ENCODE peak calls at places on chromosomes 7 and 10, in four cellular contexts. One of them, this sample, is unnamed.
A peak's percentile ranks its signal among the peaks of the same experiment; 100 is the strongest.

GRCh38 chr10:87547734-87548311 is 43.1 kb downstream of the MINPP1 start:
- DNase-seq in GM12878: no peak
- DNase-seq in A549: no peak
- DNase-seq in endothelial cell of umbilical vein: peak; percentile 24
- DNase-seq in this sample: peak; percentile 30

GRCh38 chr10:113425596-113425995 is 127.3 kb upstream of the HABP2 start:
- DNase-seq in GM12878: no peak
- DNase-seq in A549: no peak
- DNase-seq in endothelial cell of umbilical vein: peak; percentile 62
- DNase-seq in this sample: no peak

GRCh38 chr7:155824195-155824915 is 12.1 kb upstream of the SHH start:
- DNase-seq in GM12878: no peak
- DNase-seq in A549: no peak
- DNase-seq in endothelial cell of umbilical vein: no peak
- DNase-seq in this sample: no peak

GRCh38 chr7:150977382-150978135 is 562 bp downstream of the KCNH2 start:
- DNase-seq in GM12878: no peak
- DNase-seq in A549: no peak
- DNase-seq in endothelial cell of umbilical vein: no peak
- DNase-seq in this sample: no peak

GRCh38 chr7:100689230-100690135 is 4.6 kb downstream of the GIGYF1 start:
- DNase-seq in GM12878: no peak
- DNase-seq in A549: no peak
- DNase-seq in endothelial cell of umbilical vein: no peak
- DNase-seq in this sample: peak; percentile 52

GRCh38 chr10:34116220-34116623 is 698.9 kb downstream of the PARD3 start:
- DNase-seq in GM12878: no peak
- DNase-seq in A549: no peak
- DNase-seq in endothelial cell of umbilical vein: no peak
- DNase-seq in this sample: no peak

GRCh38 chr7:66140924-66141323 is 26.3 kb downstream of the CRCP start:
- DNase-seq in GM12878: no peak
- DNase-seq in A549: no peak
- DNase-seq in endothelial cell of umbilical vein: peak; percentile 64
- DNase-seq in this sample: peak; percentile 56

GRCh38 chr10:121708921-121709625 is 110.8 kb upstream of the FGFR2 start:
- DNase-seq in GM12878: no peak
- DNase-seq in A549: no peak
- DNase-seq in endothelial cell of umbilical vein: no peak
- DNase-seq in this sample: no peak

GRCh38 chr10:127976286-127976685 is 69.4 kb downstream of the PTPRE start:
- DNase-seq in GM12878: no peak
- DNase-seq in A549: no peak
- DNase-seq in endothelial cell of umbilical vein: no peak
- DNase-seq in this sample: peak; percentile 57

GRCh38 chr10:66215005-66215404 is 710.8 kb upstream of the LRRTM3 start:
- DNase-seq in GM12878: no peak
- DNase-seq in A549: peak; percentile 0
- DNase-seq in endothelial cell of umbilical vein: no peak
- DNase-seq in this sample: peak; percentile 4
- TF ChIP-seq MYC in GM12878: no peak
- TF ChIP-seq MYC in A549: no peak
- TF ChIP-seq MYC in endothelial cell of umbilical vein: no peak
- TF ChIP-seq MYC in this sample: no peak

DNA sequence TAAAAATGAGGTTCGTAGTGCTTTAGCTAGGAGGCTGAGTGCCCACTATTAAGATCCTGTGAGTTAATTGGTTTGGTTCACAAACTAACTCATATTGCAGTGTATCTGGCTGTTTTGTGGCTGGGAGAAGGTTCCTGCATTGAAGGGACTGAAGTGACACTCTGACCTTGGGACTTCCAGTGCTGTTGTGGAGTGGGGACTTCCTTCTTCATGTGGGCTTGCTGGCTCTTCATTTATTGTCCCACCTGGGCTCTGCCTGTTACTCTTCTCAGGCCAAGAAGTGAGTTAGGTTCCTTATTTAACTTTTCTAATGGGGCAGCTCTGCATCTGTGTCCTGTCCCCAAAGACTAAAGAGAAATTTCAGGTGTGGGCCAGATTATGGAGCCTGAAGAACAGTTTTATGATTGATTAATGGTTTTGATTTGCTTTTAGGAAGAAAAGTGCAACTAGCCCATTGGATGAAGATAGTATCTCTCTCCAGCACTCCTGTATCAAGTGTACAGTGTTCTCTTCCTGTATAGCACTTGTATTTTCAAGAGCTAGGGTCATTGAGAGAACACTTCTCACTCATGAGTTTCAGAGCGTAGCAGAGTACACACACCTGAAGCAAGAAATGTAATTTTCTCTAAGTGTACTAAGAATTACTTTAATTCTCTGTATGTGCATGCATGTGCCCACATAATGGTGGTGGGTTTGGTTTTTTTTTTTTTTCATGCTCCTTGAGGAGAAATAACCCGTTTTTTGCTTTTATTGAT is 54.8 kb downstream of the AUTS2 start:
- DNase-seq in GM12878: no peak
- DNase-seq in A549: no peak
- DNase-seq in endothelial cell of umbilical vein: no peak
- DNase-seq in this sample: peak; percentile 56
- TF ChIP-seq MYC in GM12878: no peak
- TF ChIP-seq MYC in A549: no peak
- TF ChIP-seq MYC in endothelial cell of umbilical vein: no peak
- TF ChIP-seq MYC in this sample: no peak

GRCh38 chr10:118572286-118573041 is 23.0 kb downstream of the PRLHR start:
- DNase-seq in GM12878: no peak
- DNase-seq in A549: no peak
- DNase-seq in endothelial cell of umbilical vein: no peak
- DNase-seq in this sample: no peak

GRCh38 chr10:118569882-118570252 is 25.6 kb downstream of the PRLHR start:
- DNase-seq in GM12878: no peak
- DNase-seq in A549: no peak
- DNase-seq in endothelial cell of umbilical vein: no peak
- DNase-seq in this sample: no peak

GRCh38 chr10:118569241-118569881 is 26.1 kb downstream of the PRLHR start:
- DNase-seq in GM12878: no peak
- DNase-seq in A549: no peak
- DNase-seq in endothelial cell of umbilical vein: no peak
- DNase-seq in this sample: no peak

GRCh38 chr10:118571123-118571522 is 24.3 kb downstream of the PRLHR start:
- DNase-seq in GM12878: no peak
- DNase-seq in A549: no peak
- DNase-seq in endothelial cell of umbilical vein: no peak
- DNase-seq in this sample: no peak

DNA sequence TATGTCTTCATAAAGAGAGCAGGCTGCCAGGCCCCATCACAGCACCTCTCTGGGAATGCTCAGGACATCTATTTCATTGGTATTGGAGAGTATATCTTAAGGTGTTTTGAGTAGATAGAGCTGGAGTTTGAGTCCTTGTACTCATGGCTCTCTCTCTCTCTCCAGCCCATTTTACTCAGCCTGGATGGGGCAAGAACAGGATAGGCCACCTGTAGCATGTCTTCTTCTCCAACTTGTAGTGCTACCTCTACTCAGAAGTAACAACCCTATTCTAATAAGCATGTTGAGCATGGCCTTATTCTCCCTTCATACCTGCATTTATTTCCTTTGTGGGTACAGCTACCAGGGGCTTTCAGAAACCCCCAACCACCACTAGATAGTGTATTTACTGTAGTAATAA is 21.9 kb downstream of the PRLHR start:
- DNase-seq in GM12878: no peak
- DNase-seq in A549: no peak
- DNase-seq in endothelial cell of umbilical vein: no peak
- DNase-seq in this sample: no peak
- TF ChIP-seq MYC in GM12878: no peak
- TF ChIP-seq MYC in A549: no peak
- TF ChIP-seq MYC in endothelial cell of umbilical vein: no peak
- TF ChIP-seq MYC in this sample: no peak

GRCh38 chr7:149772236-149772820 is 1.1 kb downstream of the ZNF467 start:
- DNase-seq in GM12878: no peak
- DNase-seq in A549: peak; percentile 42
- DNase-seq in endothelial cell of umbilical vein: no peak
- DNase-seq in this sample: no peak
- TF ChIP-seq MYC in GM12878: no peak
- TF ChIP-seq MYC in A549: no peak
- TF ChIP-seq MYC in endothelial cell of umbilical vein: no peak
- TF ChIP-seq MYC in this sample: no peak

DNA sequence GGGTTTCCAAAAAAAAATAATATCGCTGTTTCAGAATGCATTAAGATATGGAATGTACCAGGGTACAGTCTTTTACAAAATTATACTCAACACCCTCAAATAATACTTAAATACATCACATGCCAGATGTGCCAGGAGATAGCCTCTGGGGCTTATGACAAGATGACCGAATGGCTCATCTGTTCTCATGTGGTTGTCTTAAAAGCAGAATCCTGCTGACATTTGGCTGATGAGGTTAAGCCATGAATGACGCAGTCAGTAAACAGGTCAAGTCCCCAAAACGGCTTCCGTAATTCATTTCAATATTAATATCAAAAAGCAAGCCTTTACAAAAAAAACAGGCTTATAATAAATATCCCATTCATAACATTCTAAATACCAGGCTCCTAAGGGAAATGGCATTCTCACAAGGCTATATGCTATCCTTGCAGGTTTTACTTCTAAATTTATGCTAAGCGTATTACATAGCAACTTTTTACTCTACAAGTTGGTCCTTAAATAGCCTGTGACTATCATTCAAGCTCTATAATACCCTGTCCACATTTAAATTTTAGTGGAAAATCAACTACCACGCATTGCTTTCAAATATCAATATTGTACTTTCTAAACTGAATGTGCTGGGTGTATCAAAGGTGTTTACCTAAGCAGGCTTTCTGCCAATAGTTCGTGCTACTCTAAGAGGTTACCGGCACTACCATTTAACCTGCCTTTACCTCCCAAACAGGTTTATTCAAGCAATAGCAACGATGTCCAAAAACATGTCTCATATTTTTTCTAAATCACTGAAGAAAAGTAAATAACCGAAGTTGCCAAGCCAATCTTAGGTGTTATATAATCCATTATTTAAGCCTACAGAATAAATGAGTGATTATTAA is 15.6 kb downstream of the SMURF1 start:
- DNase-seq in GM12878: no peak
- DNase-seq in A549: no peak
- DNase-seq in endothelial cell of umbilical vein: no peak
- DNase-seq in this sample: no peak
- TF ChIP-seq MYC in GM12878: no peak
- TF ChIP-seq MYC in A549: no peak
- TF ChIP-seq MYC in endothelial cell of umbilical vein: no peak
- TF ChIP-seq MYC in this sample: no peak

DNA sequence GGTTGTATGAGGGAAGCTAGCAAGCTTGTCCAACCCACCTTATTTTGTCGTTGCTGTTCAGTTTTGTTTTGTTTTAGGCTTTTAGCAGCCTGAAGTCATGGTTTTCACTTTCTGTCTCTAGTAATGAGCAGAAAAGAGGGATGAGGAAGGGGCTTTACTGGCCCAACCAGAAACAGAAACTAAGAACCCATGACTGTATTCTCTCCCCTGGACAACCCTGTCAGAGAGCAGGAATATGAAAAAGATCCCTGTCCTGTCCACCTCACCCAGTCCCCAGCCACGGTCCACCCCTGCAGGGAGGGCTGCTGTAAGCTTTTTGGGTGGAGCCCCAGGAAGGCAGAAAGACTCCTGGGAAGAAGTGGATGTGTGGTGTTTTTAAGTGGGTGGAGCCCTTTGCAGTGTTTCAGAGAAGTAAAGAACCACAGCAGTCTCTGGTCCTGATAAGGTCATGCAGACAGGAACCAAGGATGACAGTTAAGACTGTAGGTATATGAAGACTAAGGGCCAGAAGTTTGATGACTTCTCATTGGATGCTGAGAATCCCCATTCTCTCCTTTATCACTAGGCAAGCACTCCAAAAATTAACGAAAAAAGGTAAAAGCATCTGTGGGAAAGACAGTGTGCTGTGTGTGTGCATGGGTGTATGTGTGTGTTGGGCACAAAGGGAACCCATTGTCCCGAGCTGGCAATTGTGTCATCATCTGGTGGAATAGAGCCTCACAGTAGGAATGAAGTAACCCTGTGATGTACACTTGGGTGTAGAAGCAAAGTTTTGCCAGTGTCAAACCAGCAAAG is 13.8 kb downstream of the MRPL32 start:
- DNase-seq in GM12878: no peak
- DNase-seq in A549: no peak
- DNase-seq in endothelial cell of umbilical vein: no peak
- DNase-seq in this sample: no peak
- TF ChIP-seq MYC in GM12878: no peak
- TF ChIP-seq MYC in A549: no peak
- TF ChIP-seq MYC in endothelial cell of umbilical vein: no peak
- TF ChIP-seq MYC in this sample: no peak

GRCh38 chr7:50832744-50833143 is 50.0 kb upstream of the GRB10 start:
- DNase-seq in GM12878: no peak
- DNase-seq in A549: peak; percentile 31
- DNase-seq in endothelial cell of umbilical vein: no peak
- DNase-seq in this sample: peak; percentile 61
- TF ChIP-seq MYC in GM12878: no peak
- TF ChIP-seq MYC in A549: peak; percentile 13
- TF ChIP-seq MYC in endothelial cell of umbilical vein: no peak
- TF ChIP-seq MYC in this sample: no peak

DNA sequence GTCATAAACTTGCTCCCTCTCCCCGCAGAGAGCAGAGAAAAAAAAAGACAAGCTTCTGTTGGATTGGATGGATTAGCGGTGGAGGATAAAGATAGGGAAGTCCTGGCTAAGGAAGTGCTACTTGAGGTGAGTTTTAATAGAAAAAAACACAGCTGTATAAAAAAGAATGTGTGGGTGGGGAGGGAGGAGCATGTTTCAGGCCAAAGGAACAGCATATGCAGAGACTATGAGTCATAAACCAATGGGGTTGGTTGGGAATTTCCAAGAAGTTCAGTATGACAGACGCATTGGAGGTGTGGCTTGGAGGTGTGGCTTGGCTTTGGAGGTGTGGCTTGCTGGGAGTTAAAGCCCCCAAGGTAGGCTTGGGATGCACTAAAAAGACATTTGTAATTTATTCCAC is 103.0 kb upstream of the LSM8 start:
- DNase-seq in GM12878: peak; percentile 52
- DNase-seq in A549: peak; percentile 39
- DNase-seq in endothelial cell of umbilical vein: no peak
- DNase-seq in this sample: peak; percentile 56
- TF ChIP-seq MYC in GM12878: no peak
- TF ChIP-seq MYC in A549: no peak
- TF ChIP-seq MYC in endothelial cell of umbilical vein: no peak
- TF ChIP-seq MYC in this sample: no peak

DNA sequence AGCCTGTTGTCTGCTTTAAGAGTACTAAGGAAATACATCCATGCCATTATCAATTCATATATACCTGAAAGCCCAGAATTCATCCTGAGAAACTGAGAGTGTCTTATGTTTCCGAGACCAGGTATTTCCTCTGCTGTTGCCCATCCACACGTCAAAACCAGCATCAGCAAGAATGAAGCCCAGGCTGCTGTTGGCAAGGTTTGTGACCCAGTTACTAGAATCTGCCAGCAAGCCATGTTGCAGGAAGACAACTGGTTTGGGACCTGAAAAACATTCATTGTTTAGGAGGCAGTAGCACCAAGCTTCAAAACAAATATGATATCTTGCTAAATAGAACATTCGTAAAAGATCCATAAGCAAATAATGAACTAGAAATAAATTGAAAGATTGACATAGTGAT is 21.0 kb upstream of the CH25H start:
- DNase-seq in GM12878: no peak
- DNase-seq in A549: no peak
- DNase-seq in endothelial cell of umbilical vein: no peak
- DNase-seq in this sample: no peak
- TF ChIP-seq MYC in GM12878: no peak
- TF ChIP-seq MYC in A549: no peak
- TF ChIP-seq MYC in endothelial cell of umbilical vein: no peak
- TF ChIP-seq MYC in this sample: no peak

This sample was measured in NB4.